ENCODE peak calls at places on chromosomes 11 and 22, in six cellular contexts. U, G, N, S, W and J are unnamed samples.

GRCh38 chr22:35470903-35471321 is 69.7 kb upstream of the RASD2 start:
- DNase-seq in N (no peak), U (no peak), S (no peak), W (no peak), G (no peak), J (no peak)

GRCh38 chr11:129546266-129546665 is 170.6 kb downstream of the BARX2 start:
- DNase-seq in W (no peak), S (no peak), U (no peak), G (no peak), N (no peak), J (no peak)

GRCh38 chr11:21250196-21250595 is 580.8 kb downstream of the NELL1 start:
- DNase-seq in U (no peak), S (no peak), N (no peak), W (no peak), G (no peak), J (no peak)

GRCh38 chr22:48925450-48925849 is 902.2 kb downstream of the BRD1 start:
- DNase-seq in N (no peak), S (no peak), G (no peak), U (no peak), W (no peak), J (no peak)

GRCh38 chr11:34013893-34014571 is 37.5 kb upstream of the CAPRIN1 start:
- DNase-seq in W (no peak), G (no peak), S (no peak), U (no peak), N (no peak), J (no peak)

GRCh38 chr11:8068605-8069221 is 12.3 kb upstream of the TUB start:
- DNase-seq in N (no peak), G (peak; percentile 20), W (no peak), S (no peak), U (no peak), J (no peak)

GRCh38 chr11:19711911-19712280 is 741 bp upstream of the NAV2 start:
- DNase-seq in N (no peak), G (peak; percentile 30), S (no peak), W (peak; percentile 63), U (no peak), J (peak; percentile 17)

GRCh38 chr11:118415739-118416068 is 14.3 kb downstream of the ATP5MG start:
- DNase-seq in S (no peak), N (no peak), G (peak; percentile 40), W (peak; percentile 39), U (no peak), J (no peak)

GRCh38 chr11:66543263-66544107 is 2.4 kb downstream of the ZDHHC24 start:
- DNase-seq in S (peak; percentile 70), U (peak; percentile 63), W (peak; percentile 86), N (peak; percentile 38), G (peak; percentile 60), J (peak; percentile 76)

GRCh38 chr11:110349109-110349996 is 52.9 kb upstream of the RDX start:
- DNase-seq in G (no peak), N (peak; percentile 94), S (no peak), U (no peak), W (peak; percentile 94), J (peak; percentile 58)

GRCh38 chr11:74466916-74467885 is at the start of gene KCNE3:
- DNase-seq in G (peak; percentile 57), W (no peak), N (no peak), S (peak; percentile 54), U (peak; percentile 50), J (no peak)

GRCh38 chr11:124078591-124078990 is 36.7 kb upstream of the VWA5A start:
- DNase-seq in N (no peak), G (no peak), S (peak; percentile 30), U (no peak), W (no peak), J (no peak)

GRCh38 chr11:120089036-120090001 is 48.6 kb downstream of the TRIM29 start:
- DNase-seq in G (no peak), S (no peak), W (no peak), N (no peak), U (no peak), J (no peak)

GRCh38 chr11:9095421-9095820 is 4.0 kb upstream of the SCUBE2 start:
- DNase-seq in N (no peak), W (peak; percentile 32), S (no peak), G (peak; percentile 15), U (peak; percentile 50), J (no peak)

GRCh38 chr22:42758929-42759629 is 38.4 kb upstream of the A4GALT start:
- DNase-seq in W (no peak), S (no peak), N (no peak), G (no peak), U (no peak), J (no peak)

GRCh38 chr22:23105919-23106853 is 35.6 kb downstream of the RSPH14 start:
- DNase-seq in S (no peak), G (no peak), W (no peak), N (no peak), U (no peak), J (no peak)

GRCh38 chr22:36587289-36588154 is 58.6 kb upstream of the EIF3D start:
- DNase-seq in N (no peak), S (no peak), W (no peak), U (no peak), G (no peak), J (no peak)

GRCh38 chr11:103528596-103528995 is 419.4 kb downstream of the DYNC2H1 start:
- DNase-seq in N (no peak), W (no peak), S (no peak), U (no peak), G (no peak), J (no peak)

GRCh38 chr11:43504316-43504950 is 145.7 kb downstream of the TTC17 start:
- DNase-seq in W (peak; percentile 11), S (peak; percentile 15), U (peak; percentile 35), G (no peak), N (no peak), J (peak; percentile 61)

GRCh38 chr11:125069008-125069407 is 5.9 kb downstream of the SLC37A2 start:
- DNase-seq in G (no peak), U (no peak), N (no peak), S (no peak), W (no peak), J (no peak)

GRCh38 chr22:48532986-48533385 is 1294.7 kb downstream of the BRD1 start:
- DNase-seq in S (no peak), U (no peak), N (no peak), G (no peak), W (no peak), J (no peak)

GRCh38 chr22:17336061-17336460 is 33.2 kb upstream of the CECR2 start:
- DNase-seq in N (no peak), S (no peak), W (no peak), U (no peak), G (no peak), J (no peak)

GRCh38 chr11:12056112-12056511 is 47.7 kb upstream of the DKK3 start:
- DNase-seq in G (no peak), N (no peak), W (no peak), S (no peak), U (no peak), J (no peak)

GRCh38 chr11:12050470-12050891 is 42.1 kb upstream of the DKK3 start:
- DNase-seq in G (no peak), N (no peak), S (no peak), W (no peak), U (no peak), J (no peak)

GRCh38 chr11:12050911-12051667 is 42.7 kb upstream of the DKK3 start:
- DNase-seq in U (no peak), N (no peak), S (no peak), W (no peak), G (no peak), J (no peak)

GRCh38 chr11:12053606-12054361 is 45.4 kb upstream of the DKK3 start:
- DNase-seq in N (no peak), W (no peak), G (no peak), S (no peak), U (no peak), J (no peak)

DNA sequence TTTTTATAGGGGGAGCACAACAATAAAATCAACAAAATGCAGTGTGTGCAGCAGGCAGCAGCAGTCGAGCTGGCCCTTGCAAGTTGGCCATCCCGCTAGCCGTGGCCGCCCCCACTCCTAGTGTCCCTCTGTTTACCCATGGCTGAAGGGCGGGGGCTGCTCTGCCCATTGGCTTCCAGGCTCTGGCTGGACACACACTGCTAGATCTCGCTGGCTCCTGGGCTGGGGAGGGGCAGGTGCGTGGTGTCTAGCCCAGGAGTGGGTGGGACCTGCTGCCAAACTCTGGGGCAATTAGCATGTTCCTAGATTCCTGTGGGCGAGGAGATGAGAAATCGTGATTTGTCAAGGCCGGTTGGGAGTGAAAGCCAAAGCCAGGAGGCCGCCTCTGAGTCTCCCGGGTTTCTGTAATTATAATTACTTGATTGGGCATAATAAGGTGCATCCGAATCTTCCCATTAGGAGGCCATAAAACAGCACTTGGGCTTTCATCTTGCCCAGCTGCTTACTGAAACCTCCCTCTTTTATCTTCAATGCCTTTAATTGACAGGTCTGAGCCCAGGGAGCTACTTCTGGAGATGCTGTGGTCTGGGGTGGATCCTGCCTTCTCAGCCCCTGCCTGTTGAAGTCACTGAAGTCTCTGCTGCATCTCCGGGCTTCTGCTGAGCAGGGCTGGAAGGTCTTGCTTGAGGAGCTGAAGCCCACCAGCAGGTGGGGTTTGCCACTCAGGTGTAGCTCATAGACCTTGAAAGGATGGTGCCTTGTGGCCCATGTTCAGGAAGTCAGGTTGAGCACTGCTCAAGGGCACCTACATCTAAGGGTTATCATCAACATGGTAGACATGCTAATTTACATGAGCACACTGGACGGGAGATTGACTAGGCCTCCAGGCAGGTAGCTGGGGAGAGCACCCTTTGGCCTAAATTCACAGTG is 44.5 kb upstream of the DKK3 start:
- DNase-seq in G (no peak), W (peak; percentile 58), U (no peak), S (no peak), N (no peak), J (no peak)
- TF ChIP-seq CTCF in G (no peak), W (no peak), U (no peak), S (no peak), N (peak; percentile 21), J (no peak)

GRCh38 chr11:65095974-65096806 is at the start of gene VPS51:
- DNase-seq in N (peak; percentile 51), S (peak; percentile 85), W (peak; percentile 94), G (peak; percentile 92), U (peak; percentile 76), J (peak; percentile 94)
- TF ChIP-seq CTCF in N (no peak), S (no peak), W (no peak), G (no peak), U (no peak), J (no peak)

DNA sequence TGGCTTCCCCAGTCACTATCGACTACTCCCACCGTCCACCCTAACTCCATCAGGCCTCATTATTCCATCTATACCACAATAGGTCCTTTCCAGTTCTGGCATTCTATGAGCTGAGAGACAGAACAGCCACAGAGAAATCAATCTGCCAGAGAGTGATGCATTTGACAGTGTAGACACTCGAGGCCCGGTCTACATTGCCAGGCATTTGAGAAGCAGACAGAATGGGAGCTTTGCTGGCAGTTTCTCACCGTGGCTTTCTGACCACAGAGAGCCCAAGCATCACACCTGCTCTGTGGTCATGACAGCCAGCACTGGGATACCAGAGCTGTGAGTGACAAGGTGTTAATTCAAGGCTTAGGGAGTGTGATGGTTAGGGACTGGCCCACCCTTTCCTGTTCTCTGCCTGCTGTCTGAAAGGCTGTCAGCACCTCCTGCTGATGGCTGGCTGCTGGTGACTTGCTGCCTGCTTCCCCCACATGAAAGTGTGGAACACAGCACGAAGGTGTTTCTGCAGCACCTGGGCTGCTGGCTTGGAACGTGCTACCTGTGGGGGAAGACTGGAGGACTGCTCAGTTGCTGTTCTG is 137.8 kb downstream of the KIRREL3 start:
- DNase-seq in G (no peak), N (no peak), U (no peak), S (no peak), W (peak; percentile 6), J (no peak)
- TF ChIP-seq CTCF in G (no peak), N (peak; percentile 39), U (no peak), S (no peak), W (no peak), J (no peak)

GRCh38 chr11:898540-899190 is 11.9 kb downstream of the CHID1 start:
- DNase-seq in U (peak; percentile 30), N (no peak), S (peak; percentile 48), G (no peak), W (no peak), J (no peak)
- TF ChIP-seq CTCF in U (no peak), N (no peak), S (peak; percentile 3), G (no peak), W (no peak), J (no peak)